ENCODE peak calls at places on chromosome 15, in eight cellular contexts. E is esophagus squamous epithelium; S is GM23248; T is left colon; I is activated T-helper 1 cell treated with anti-CD3 and anti-CD28 coated beads, Interleukin-12 subunit alpha, Interleukin-12 subunit beta, Interleukin-2, Interleukin-4 antibody, amounts not matched to agents 30 ng/mL and 10 ng/mL and 1 ng/mL, durations not matched to agents 14 hours and 24 hours and 36 hours; P is NB4; F is hypothalamus; V is ovary. G is an unnamed sample.

GRCh38 chr15:80418892-80419537 is 14.8 kb downstream of the ARNT2 start:
- DNase-seq in T (no peak), P (peak), S (peak), E (no peak), F (no peak), I (no peak), V (no peak), G (no peak)

GRCh38 chr15:93523490-93523889 is 434.5 kb upstream of the RGMA start:
- DNase-seq in F (no peak), V (no peak), E (no peak), P (no peak), I (no peak), T (no peak), S (peak), G (no peak)

GRCh38 chr15:70066422-70066821 is 31.3 kb downstream of the TLE3 start:
- DNase-seq in E (no peak), I (no peak), S (peak), V (no peak), F (no peak), P (no peak), T (no peak), G (no peak)

GRCh38 chr15:50100484-50100883 is 18.5 kb downstream of the ATP8B4 start:
- DNase-seq in V (no peak), S (peak), I (no peak), F (no peak), E (no peak), T (no peak), P (peak), G (no peak)

GRCh38 chr15:39857132-39857531 is 62.9 kb downstream of the GPR176 start:
- DNase-seq in E (no peak), S (no peak), F (no peak), V (no peak), P (no peak), T (no peak), I (no peak), G (no peak)

GRCh38 chr15:26679927-26680326 is 92.9 kb downstream of the GABRB3 start:
- DNase-seq in T (no peak), F (no peak), S (no peak), I (no peak), V (no peak), E (no peak), P (no peak), G (no peak)

GRCh38 chr15:92715753-92716152 is 60.2 kb upstream of the FAM174B start:
- DNase-seq in I (no peak), P (no peak), S (no peak), V (peak), E (no peak), T (no peak), F (no peak), G (no peak)

GRCh38 chr15:51156957-51157356 is 62.3 kb upstream of the TNFAIP8L3 start:
- DNase-seq in V (no peak), T (no peak), F (no peak), P (no peak), I (no peak), S (no peak), E (no peak), G (no peak)

GRCh38 chr15:75721923-75722870 is 9.5 kb upstream of the CSPG4 start:
- DNase-seq in F (no peak), E (no peak), I (no peak), T (peak), V (no peak), P (no peak), S (no peak), G (no peak)

GRCh38 chr15:25674948-25675347 is 188.2 kb downstream of the ATP10A start:
- DNase-seq in T (peak), S (no peak), F (no peak), V (peak), I (no peak), P (no peak), E (no peak), G (peak)

GRCh38 chr15:85475317-85475701 is 94.9 kb downstream of the AKAP13 start:
- DNase-seq in V (no peak), E (no peak), I (no peak), P (peak), T (no peak), F (no peak), S (peak), G (no peak)

GRCh38 chr15:38564557-38565286 is at the start of gene RASGRP1:
- DNase-seq in P (peak), S (peak), E (no peak), F (no peak), V (no peak), T (peak), I (peak), G (peak)

GRCh38 chr15:56341201-56341600 is 24.0 kb upstream of the TEX9 start:
- DNase-seq in F (no peak), T (no peak), I (no peak), V (no peak), P (no peak), S (peak), E (no peak), G (no peak)

GRCh38 chr15:78313383-78313782 is 14.0 kb upstream of the SKIC8 start:
- DNase-seq in T (no peak), P (no peak), V (no peak), I (no peak), F (no peak), E (no peak), S (no peak), G (no peak)

GRCh38 chr15:61025283-61025682 is 203.8 kb downstream of the RORA start:
- DNase-seq in P (no peak), S (peak), V (no peak), I (no peak), F (no peak), T (no peak), E (no peak), G (no peak)

GRCh38 chr15:70269991-70270751 is 172.5 kb upstream of the TLE3 start:
- DNase-seq in P (peak), S (no peak), T (no peak), E (no peak), F (no peak), I (no peak), V (no peak), G (no peak)

GRCh38 chr15:74303741-74304309 is 63.6 kb downstream of the CYP11A1 start:
- DNase-seq in V (no peak), T (no peak), P (no peak), E (no peak), F (no peak), I (no peak), S (no peak), G (no peak)

GRCh38 chr15:31212956-31213694 is 111.6 kb upstream of the TRPM1 start:
- DNase-seq in I (no peak), E (no peak), S (no peak), V (no peak), F (no peak), P (no peak), T (no peak), G (no peak)

GRCh38 chr15:42111924-42112323 is 17.6 kb upstream of the PLA2G4D start:
- DNase-seq in S (no peak), T (no peak), I (no peak), E (no peak), V (no peak), P (peak), F (no peak), G (no peak)

GRCh38 chr15:90934256-90934948 is 683 bp upstream of the UNC45A start:
- DNase-seq in S (peak), T (peak), E (peak), P (peak), V (peak), I (peak), F (peak), G (peak)

GRCh38 chr15:101325263-101326025 is 30.4 kb upstream of the SNRPA1 start:
- DNase-seq in I (no peak), P (no peak), V (no peak), E (no peak), F (no peak), T (no peak), S (no peak), G (no peak)

GRCh38 chr15:44370830-44371229 is 56.6 kb upstream of the CTDSPL2 start:
- DNase-seq in F (no peak), I (no peak), T (no peak), S (no peak), V (no peak), P (no peak), E (no peak), G (no peak)

GRCh38 chr15:91214675-91215590 is 114.9 kb downstream of the SV2B start:
- DNase-seq in P (no peak), T (no peak), E (no peak), V (no peak), I (no peak), S (no peak), F (no peak), G (no peak)

GRCh38 chr15:40844543-40844981 is 714 bp downstream of the SPINT1 start:
- DNase-seq in E (no peak), I (peak), V (no peak), T (peak), S (peak), F (no peak), P (peak), G (no peak)